ENCODE peak calls at places on chromosomes 4 and X, in six cellular contexts. Z, X, O, B, P and U are unnamed samples. For H3K4me1, the result is how much of the 10 kb centered on the place peaks cover.

GRCh38 chrX:119870626-119871131 is 854 bp downstream of the RNF113A start:
- DNase-seq in X (no peak), B (peak), O (no peak), P (peak), Z (peak), U (peak)

GRCh38 chrX:150211988-150212387 is 151.1 kb upstream of the MAMLD1 start:
- DNase-seq in O (no peak), X (no peak), B (no peak), Z (no peak), P (peak), U (peak)

GRCh38 chr4:11368701-11369115 is 60.0 kb downstream of the HS3ST1 start:
- DNase-seq in O (no peak), Z (no peak), B (no peak), P (no peak), X (no peak), U (no peak)

GRCh38 chr4:56530269-56531148 is 24.9 kb downstream of the ARL9 start:
- DNase-seq in O (peak), Z (peak), X (peak), B (peak), P (peak), U (peak)

GRCh38 chrX:94178145-94178790 is 504.3 kb downstream of the FAM133A start:
- DNase-seq in X (no peak), P (no peak), B (no peak), Z (no peak), O (peak), U (peak)

GRCh38 chr4:26242451-26242850 is 78.4 kb upstream of the RBPJ start:
- DNase-seq in Z (no peak), X (no peak), B (no peak), O (no peak), P (peak), U (peak)

GRCh38 chr4:88737304-88738015 is 39.8 kb upstream of the NAP1L5 start:
- DNase-seq in X (no peak), B (peak), P (peak), O (no peak), Z (no peak), U (no peak)

GRCh38 chr4:122083971-122084370 is 68.2 kb upstream of the BLTP1 start:
- DNase-seq in B (peak), O (no peak), P (no peak), Z (no peak), X (no peak), U (no peak)

GRCh38 chr4:54586343-54586953 is 71.3 kb upstream of the KIT start:
- DNase-seq in O (peak), Z (no peak), X (no peak), B (no peak), P (peak), U (peak)

GRCh38 chr4:16225139-16225538 is 1.1 kb downstream of the TAPT1 start:
- DNase-seq in O (peak), X (no peak), B (no peak), P (peak), Z (no peak), U (peak)

GRCh38 chr4:16692021-16692420 is 206.4 kb downstream of the LDB2 start:
- DNase-seq in O (no peak), P (peak), X (no peak), Z (no peak), B (no peak), U (peak)

GRCh38 chr4:1478766-1479355 is 72.6 kb upstream of the NKX1-1 start:
- DNase-seq in Z (no peak), P (no peak), O (no peak), X (peak), B (no peak), U (no peak)

GRCh38 chr4:8281519-8282133 is 12.1 kb downstream of the HTRA3 start:
- DNase-seq in Z (no peak), O (no peak), X (no peak), P (peak), B (no peak), U (peak)

GRCh38 chr4:38762560-38762959 is 20.2 kb downstream of the TLR10 start:
- DNase-seq in X (no peak), P (no peak), O (no peak), Z (no peak), B (no peak), U (no peak)

GRCh38 chr4:85807247-85807915 is 332.4 kb downstream of the ARHGAP24 start:
- DNase-seq in X (no peak), Z (no peak), O (peak), P (no peak), B (no peak), U (peak)

GRCh38 chr4:5809216-5809776 is 83.6 kb downstream of the CRMP1 start:
- DNase-seq in X (no peak), Z (no peak), P (peak), O (no peak), B (no peak), U (peak)

GRCh38 chr4:132557660-132558059 is 591.4 kb upstream of the PCDH10 start:
- DNase-seq in P (no peak), B (peak), X (peak), Z (no peak), O (peak), U (no peak)

GRCh38 chr4:90028460-90028859 is 98.7 kb upstream of the CCSER1 start:
- DNase-seq in P (no peak), X (no peak), Z (no peak), O (no peak), B (no peak), U (no peak)

GRCh38 chr4:186698525-186698924 is 25.1 kb downstream of the FAT1 start:
- DNase-seq in X (no peak), O (no peak), B (no peak), Z (no peak), P (no peak), U (no peak)

GRCh38 chr4:186695392-186695791 is 28.3 kb downstream of the FAT1 start:
- DNase-seq in P (no peak), B (no peak), X (no peak), Z (no peak), O (no peak), U (no peak)

GRCh38 chr4:186699298-186699697 is 24.4 kb downstream of the FAT1 start:
- DNase-seq in B (no peak), X (no peak), Z (peak), O (no peak), P (peak), U (peak)

GRCh38 chr4:186699881-186700397 is 23.7 kb downstream of the FAT1 start:
- DNase-seq in O (no peak), B (no peak), Z (no peak), X (no peak), P (no peak), U (no peak)

GRCh38 chr4:186698028-186698427 is 25.6 kb downstream of the FAT1 start:
- DNase-seq in Z (peak), X (no peak), O (no peak), P (no peak), B (no peak), U (no peak)
- H3K4me1 ChIP-seq in Z (half or more), X (under half), O (under half), P (under half), B (under half), U (under half)

DNA sequence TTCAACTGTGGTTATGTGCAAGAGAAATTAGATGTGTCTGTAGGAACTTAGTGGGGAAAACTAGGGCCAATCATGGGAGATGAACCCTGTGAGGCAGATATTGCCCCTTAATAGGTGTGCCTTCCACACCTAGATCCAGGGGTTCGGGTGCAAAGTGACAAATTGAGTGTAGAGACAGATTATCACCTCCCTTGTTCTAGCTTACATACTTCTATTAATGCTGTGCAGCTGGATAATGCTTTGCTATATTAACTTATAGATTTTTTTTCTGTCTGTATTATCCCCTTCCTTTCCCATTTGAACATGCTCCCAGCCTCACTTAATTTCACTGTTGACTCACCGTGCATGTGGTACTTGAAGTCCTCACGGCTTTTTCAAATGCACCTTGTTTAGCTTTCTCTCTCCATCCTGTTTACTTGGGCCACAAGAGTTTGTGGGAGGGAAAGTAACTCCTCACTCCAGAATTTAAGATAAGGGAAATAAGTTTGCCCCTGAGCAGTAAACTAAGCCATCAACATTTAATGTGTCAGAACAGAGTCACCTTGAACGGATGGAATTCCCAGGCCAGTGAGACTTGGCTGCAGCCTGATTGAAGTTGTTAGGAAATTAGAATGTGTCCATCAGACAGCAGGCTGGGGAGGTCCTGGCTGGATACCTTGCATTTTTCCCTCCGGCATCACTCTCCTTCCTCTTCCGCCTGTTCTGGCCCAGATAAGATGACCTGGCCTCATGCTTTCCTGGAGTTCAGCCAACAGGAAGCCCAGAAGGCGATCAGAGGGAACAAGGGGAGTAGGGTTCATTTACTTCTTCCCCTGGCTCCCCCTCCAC is 478.4 kb downstream of the BCOR start:
- DNase-seq in B (no peak), X (no peak), P (no peak), Z (no peak), O (peak), U (no peak)
- H3K27ac ChIP-seq in B (no peak), X (no peak), P (no peak), Z (no peak), O (no peak), U (no peak)

GRCh38 chr4:153476829-153477574 is 10.8 kb downstream of the TMEM131L start:
- DNase-seq in O (no peak), B (no peak), P (no peak), Z (no peak), X (no peak), U (no peak)

GRCh38 chr4:153479118-153479517 is 13.0 kb downstream of the TMEM131L start:
- DNase-seq in P (no peak), X (no peak), O (no peak), B (no peak), Z (no peak), U (no peak)

GRCh38 chr4:153472122-153473037 is 6.2 kb downstream of the TMEM131L start:
- DNase-seq in P (no peak), Z (no peak), X (no peak), O (no peak), B (no peak), U (no peak)

GRCh38 chr4:153471691-153472080 is 5.5 kb downstream of the TMEM131L start:
- DNase-seq in B (no peak), O (no peak), X (no peak), P (no peak), Z (no peak), U (no peak)

GRCh38 chr4:153474251-153474650 is 8.1 kb downstream of the TMEM131L start:
- DNase-seq in X (no peak), P (no peak), Z (no peak), O (no peak), B (no peak), U (no peak)
- H3K4me2 ChIP-seq in X (no peak), P (no peak), Z (no peak), O (no peak), B (no peak), U (no peak)

GRCh38 chr4:74608151-74608949 is 163.4 kb downstream of the AREG start:
- DNase-seq in X (no peak), O (peak), Z (no peak), B (no peak), P (peak), U (peak)
- H3K4me1 ChIP-seq in X (under half), O (under half), Z (under half), B (under half), P (under half), U (under half)

GRCh38 chrX:283115-283845 is 2.1 kb downstream of the PLCXD1 start:
- DNase-seq in P (peak), Z (no peak), O (peak), X (peak), B (peak), U (peak)
- H3K27ac ChIP-seq in P (no peak), Z (no peak), O (peak), X (peak), B (peak), U (no peak)

DNA sequence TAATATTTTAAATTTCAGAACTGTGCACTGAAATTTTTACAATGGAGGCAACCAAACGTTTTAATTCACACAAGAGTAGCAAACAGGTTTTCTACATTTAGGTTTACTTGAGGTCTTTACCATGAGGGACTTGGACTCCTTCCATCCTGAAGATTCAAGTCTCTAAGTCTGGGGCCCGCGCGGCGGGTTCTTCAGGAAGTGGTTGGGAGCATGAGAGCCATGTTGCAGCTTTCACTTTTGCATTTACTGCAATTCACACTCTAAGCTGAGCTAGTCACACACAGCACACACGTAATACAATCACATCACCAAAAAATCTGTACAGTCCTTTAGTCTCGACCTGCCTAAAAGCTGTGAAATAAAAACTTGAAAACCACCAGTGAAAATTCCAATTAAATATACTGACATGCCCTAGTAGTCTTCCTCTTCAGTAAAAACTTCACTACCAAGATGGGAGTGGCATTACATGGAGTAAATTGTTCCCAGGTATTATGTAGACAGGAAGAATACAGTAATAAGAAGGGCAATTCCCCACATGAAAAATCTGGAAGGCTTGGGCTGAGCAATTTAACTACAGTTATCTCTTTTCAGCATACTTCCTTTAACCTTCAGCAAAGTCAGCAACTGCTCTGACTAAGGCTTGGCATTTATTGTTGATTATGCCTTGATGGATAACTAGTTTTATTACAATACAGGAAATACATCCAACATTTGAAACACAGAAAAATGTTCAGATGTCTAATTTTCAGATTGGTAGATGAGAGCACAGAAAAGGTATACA is 571.1 kb upstream of the DIPK2B start:
- DNase-seq in B (no peak), P (peak), Z (no peak), O (peak), X (no peak), U (peak)
- H3K4me2 ChIP-seq in B (peak), P (peak), Z (no peak), O (peak), X (no peak), U (peak)

GRCh38 chrX:49162620-49163019 is at the start of gene MAGIX:
- DNase-seq in O (no peak), Z (no peak), P (no peak), B (peak), X (peak), U (no peak)

GRCh38 chrX:49160908-49161307 is 1.6 kb upstream of the MAGIX start:
- DNase-seq in Z (no peak), X (no peak), O (no peak), P (no peak), B (no peak), U (no peak)

GRCh38 chrX:49164589-49165360 is 2.2 kb downstream of the MAGIX start:
- DNase-seq in O (no peak), Z (no peak), X (no peak), B (no peak), P (no peak), U (no peak)

GRCh38 chrX:49165901-49166881 is 3.6 kb downstream of the MAGIX start:
- DNase-seq in X (peak), B (peak), P (peak), O (no peak), Z (no peak), U (peak)

GRCh38 chrX:49163555-49164419 is 1.2 kb downstream of the MAGIX start:
- DNase-seq in O (peak), Z (peak), X (peak), B (peak), P (peak), U (peak)
- H3K4me1 ChIP-seq in O (under half), Z (under half), X (under half), B (under half), P (under half), U (under half)

GRCh38 chrX:19747672-19748610 is 139.5 kb downstream of the SH3KBP1 start:
- DNase-seq in P (no peak), X (no peak), Z (no peak), B (no peak), O (no peak), U (no peak)

GRCh38 chrX:19748898-19749680 is 138.3 kb downstream of the SH3KBP1 start:
- DNase-seq in O (no peak), X (no peak), Z (no peak), P (no peak), B (no peak), U (no peak)

GRCh38 chrX:19752043-19752442 is 135.4 kb downstream of the SH3KBP1 start:
- DNase-seq in B (no peak), P (no peak), X (no peak), O (no peak), Z (no peak), U (no peak)

GRCh38 chrX:19751068-19751467 is 136.3 kb downstream of the SH3KBP1 start:
- DNase-seq in Z (no peak), P (no peak), O (no peak), X (no peak), B (peak), U (peak)

GRCh38 chrX:19750028-19750786 is 137.2 kb downstream of the SH3KBP1 start:
- DNase-seq in P (no peak), Z (no peak), B (no peak), X (no peak), O (peak), U (peak)
- H3K27ac ChIP-seq in P (no peak), Z (no peak), B (no peak), X (no peak), O (no peak), U (no peak)

GRCh38 chr4:155849042-155849441 is 17.0 kb downstream of the ASIC5 start:
- DNase-seq in X (no peak), Z (no peak), B (no peak), P (no peak), O (no peak), U (no peak)

GRCh38 chr4:155853189-155853588 is 12.9 kb downstream of the ASIC5 start:
- DNase-seq in Z (no peak), O (no peak), P (no peak), X (no peak), B (no peak), U (no peak)

GRCh38 chr4:155855897-155856296 is 10.2 kb downstream of the ASIC5 start:
- DNase-seq in P (no peak), X (no peak), O (no peak), B (no peak), Z (no peak), U (no peak)

GRCh38 chr4:155854597-155855226 is 11.4 kb downstream of the ASIC5 start:
- DNase-seq in Z (no peak), B (no peak), P (peak), O (peak), X (no peak), U (peak)
- H3K4me2 ChIP-seq in Z (no peak), B (no peak), P (peak), O (peak), X (no peak), U (peak)